ENCODE peak calls at places on chromosomes 4 and X, in seven cellular contexts. C, P, F, L, J, Q and N are unnamed samples.

GRCh38 chr4:68724426-68724825 is 54.0 kb upstream of the UGT2B15 start:
- DNase-seq in C (no peak), P (no peak), F (no peak), L (no peak), J (no peak), Q (no peak), N (no peak)

GRCh38 chr4:146349306-146349705 is 135.0 kb downstream of the REELD1 start:
- DNase-seq in C (no peak), P (no peak), F (no peak), L (no peak), J (no peak), Q (peak; percentile 17), N (no peak)

GRCh38 chr4:40909363-40909876 is 159.7 kb downstream of the NSUN7 start:
- DNase-seq in C (no peak), P (no peak), F (peak; percentile 52), L (no peak), J (peak; percentile 78), Q (peak; percentile 65), N (no peak)

GRCh38 chr4:116361782-116362181 is 723.6 kb downstream of the TRAM1L1 start:
- DNase-seq in C (no peak), P (no peak), F (no peak), L (no peak), J (no peak), Q (no peak), N (no peak)

GRCh38 chr4:80361329-80361900 is 25.9 kb downstream of the CFAP299 start:
- DNase-seq in C (peak; percentile 22), P (no peak), F (no peak), L (no peak), J (peak; percentile 41), Q (no peak), N (no peak)

GRCh38 chr4:78656968-78657445 is 105.4 kb downstream of the ANXA3 start:
- DNase-seq in C (no peak), P (no peak), F (no peak), L (peak; percentile 51), J (no peak), Q (no peak), N (no peak)

GRCh38 chr4:95693594-95693993 is 144.8 kb upstream of the UNC5C start:
- DNase-seq in C (no peak), P (no peak), F (no peak), L (no peak), J (no peak), Q (no peak), N (no peak)

GRCh38 chr4:76341063-76341462 is 34.5 kb downstream of the STBD1 start:
- DNase-seq in C (no peak), P (no peak), F (no peak), L (no peak), J (peak; percentile 47), Q (peak; percentile 24), N (no peak)

GRCh38 chrX:97860206-97860605 is 976.5 kb downstream of the RPA4 start:
- DNase-seq in C (no peak), P (no peak), F (no peak), L (no peak), J (no peak), Q (no peak), N (no peak)

GRCh38 chr4:92270908-92271307 is 32.9 kb upstream of the GRID2 start:
- DNase-seq in C (no peak), P (no peak), F (no peak), L (no peak), J (no peak), Q (no peak), N (no peak)

GRCh38 chrX:47198026-47198686 is 4.5 kb downstream of the UBA1 start:
- DNase-seq in C (no peak), P (no peak), F (no peak), L (no peak), J (no peak), Q (peak; percentile 39), N (no peak)

GRCh38 chr4:67436742-67437141 is 108.6 kb downstream of the CENPC start:
- DNase-seq in C (peak; percentile 3), P (no peak), F (no peak), L (no peak), J (no peak), Q (no peak), N (no peak)

GRCh38 chr4:101282076-101282844 is 65.1 kb downstream of the PPP3CA start:
- DNase-seq in C (no peak), P (peak; percentile 52), F (no peak), L (peak; percentile 24), J (no peak), Q (no peak), N (no peak)

GRCh38 chr4:91330555-91331137 is 973.1 kb upstream of the GRID2 start:
- DNase-seq in C (no peak), P (no peak), F (no peak), L (no peak), J (no peak), Q (no peak), N (no peak)

GRCh38 chr4:5801696-5802095 is 90.7 kb downstream of the EVC start:
- DNase-seq in C (no peak), P (no peak), F (no peak), L (no peak), J (no peak), Q (no peak), N (no peak)

GRCh38 chrX:115949900-115950822 is 220.4 kb upstream of the AGTR2 start:
- DNase-seq in C (no peak), P (no peak), F (peak; percentile 55), L (no peak), J (no peak), Q (no peak), N (no peak)

GRCh38 chr4:7811536-7812190 is 128.0 kb downstream of the AFAP1 start:
- DNase-seq in C (no peak), P (no peak), F (no peak), L (no peak), J (no peak), Q (no peak), N (no peak)

GRCh38 chr4:117664706-117665444 is 369.4 kb upstream of the NDST3 start:
- DNase-seq in C (no peak), P (no peak), F (no peak), L (no peak), J (no peak), Q (peak; percentile 30), N (no peak)

GRCh38 chrX:110341189-110342035 is 17.2 kb upstream of the RTL9 start:
- DNase-seq in C (no peak), P (no peak), F (no peak), L (no peak), J (peak; percentile 50), Q (no peak), N (no peak)

GRCh38 chr4:13108096-13108495 is 376.0 kb downstream of the RAB28 start:
- DNase-seq in C (no peak), P (no peak), F (no peak), L (no peak), J (no peak), Q (no peak), N (no peak)

GRCh38 chr4:54165438-54165837 is 63.7 kb upstream of the PDGFRA start:
- DNase-seq in C (no peak), P (no peak), F (no peak), L (no peak), J (peak; percentile 93), Q (peak; percentile 68), N (no peak)

GRCh38 chr4:112348488-112349158 is 51.5 kb downstream of the ALPK1 start:
- DNase-seq in C (peak; percentile 34), P (no peak), F (peak; percentile 71), L (no peak), J (peak; percentile 89), Q (peak; percentile 24), N (no peak)

GRCh38 chr4:152166567-152166966 is 369.3 kb downstream of the FBXW7 start:
- DNase-seq in C (no peak), P (no peak), F (no peak), L (peak; percentile 20), J (peak; percentile 32), Q (no peak), N (no peak)

GRCh38 chrX:154653048-154653401 is 354 bp downstream of the CTAG2 start:
- DNase-seq in C (no peak), P (no peak), F (no peak), L (no peak), J (no peak), Q (no peak), N (no peak)

GRCh38 chrX:150573702-150574101 is 5.3 kb downstream of the MTM1 start:
- DNase-seq in C (no peak), P (no peak), F (no peak), L (no peak), J (no peak), Q (no peak), N (no peak)

GRCh38 chr4:119632216-119632615 is 3.6 kb upstream of the PDE5A start:
- DNase-seq in C (no peak), P (no peak), F (no peak), L (no peak), J (peak; percentile 67), Q (no peak), N (no peak)

GRCh38 chrX:95055991-95056390 is 1382.0 kb downstream of the FAM133A start:
- DNase-seq in C (no peak), P (no peak), F (no peak), L (no peak), J (no peak), Q (no peak), N (no peak)

GRCh38 chr4:139692300-139693012 is 26.8 kb downstream of the MGST2 start:
- DNase-seq in C (no peak), P (no peak), F (no peak), L (no peak), J (no peak), Q (no peak), N (no peak)

GRCh38 chrX:19554786-19555185 is 39.5 kb upstream of the MAP3K15 start:
- DNase-seq in C (no peak), P (no peak), F (no peak), L (no peak), J (peak; percentile 59), Q (no peak), N (no peak)

GRCh38 chr4:127214001-127214400 is 418.8 kb upstream of the INTU start:
- DNase-seq in C (no peak), P (no peak), F (no peak), L (no peak), J (peak; percentile 26), Q (no peak), N (no peak)